ENCODE peak calls at places on chromosomes 12 and 14, in six cellular contexts. One of them, this sample, is unnamed.

GRCh38 chr12:87815738-87816137 is 213.5 kb downstream of the C12orf50 start:
- DNase-seq in GM12865: no peak
- DNase-seq in mucosa of descending colon: no peak
- DNase-seq in GM20000: no peak
- DNase-seq in glutamatergic neuron: no peak
- DNase-seq in sigmoid colon: no peak
- DNase-seq in this sample: no peak

GRCh38 chr12:80320121-80320678 is 123.8 kb upstream of the PTPRQ start:
- DNase-seq in GM12865: no peak
- DNase-seq in mucosa of descending colon: no peak
- DNase-seq in GM20000: no peak
- DNase-seq in glutamatergic neuron: no peak
- DNase-seq in sigmoid colon: no peak
- DNase-seq in this sample: no peak

GRCh38 chr14:73753887-73754880 is 40.0 kb upstream of the PNMA1 start:
- DNase-seq in GM12865: peak; percentile 87
- DNase-seq in mucosa of descending colon: peak; percentile 67
- DNase-seq in GM20000: peak; percentile 74
- DNase-seq in glutamatergic neuron: no peak
- DNase-seq in sigmoid colon: peak; percentile 83
- DNase-seq in this sample: peak; percentile 72

GRCh38 chr12:16950041-16950677 is 344.2 kb upstream of the LMO3 start:
- DNase-seq in GM12865: no peak
- DNase-seq in mucosa of descending colon: no peak
- DNase-seq in GM20000: no peak
- DNase-seq in glutamatergic neuron: peak; percentile 75
- DNase-seq in sigmoid colon: no peak
- DNase-seq in this sample: no peak

GRCh38 chr12:109923481-109924245 is 23.6 kb downstream of the TCHP start:
- DNase-seq in GM12865: no peak
- DNase-seq in mucosa of descending colon: no peak
- DNase-seq in GM20000: no peak
- DNase-seq in glutamatergic neuron: no peak
- DNase-seq in sigmoid colon: no peak
- DNase-seq in this sample: no peak

GRCh38 chr12:123748661-123749060 is 13.4 kb upstream of the DNAH10 start:
- DNase-seq in GM12865: no peak
- DNase-seq in mucosa of descending colon: no peak
- DNase-seq in GM20000: no peak
- DNase-seq in glutamatergic neuron: no peak
- DNase-seq in sigmoid colon: no peak
- DNase-seq in this sample: no peak

GRCh38 chr12:93829073-93829472 is 151.9 kb downstream of the CRADD start:
- DNase-seq in GM12865: no peak
- DNase-seq in mucosa of descending colon: no peak
- DNase-seq in GM20000: no peak
- DNase-seq in glutamatergic neuron: no peak
- DNase-seq in sigmoid colon: no peak
- DNase-seq in this sample: no peak

GRCh38 chr12:103851127-103851526 is 10.1 kb upstream of the NT5DC3 start:
- DNase-seq in GM12865: no peak
- DNase-seq in mucosa of descending colon: no peak
- DNase-seq in GM20000: no peak
- DNase-seq in glutamatergic neuron: no peak
- DNase-seq in sigmoid colon: no peak
- DNase-seq in this sample: no peak

GRCh38 chr14:59897757-59898383 is 22.1 kb upstream of the LRRC9 start:
- DNase-seq in GM12865: peak; percentile 27
- DNase-seq in mucosa of descending colon: no peak
- DNase-seq in GM20000: no peak
- DNase-seq in glutamatergic neuron: peak; percentile 43
- DNase-seq in sigmoid colon: no peak
- DNase-seq in this sample: no peak

GRCh38 chr14:100132161-100132902 is 27.1 kb downstream of the DEGS2 start:
- DNase-seq in GM12865: no peak
- DNase-seq in mucosa of descending colon: no peak
- DNase-seq in GM20000: no peak
- DNase-seq in glutamatergic neuron: no peak
- DNase-seq in sigmoid colon: no peak
- DNase-seq in this sample: no peak

GRCh38 chr14:70555890-70556289 is 21.1 kb upstream of the ADAM20 start:
- DNase-seq in GM12865: no peak
- DNase-seq in mucosa of descending colon: no peak
- DNase-seq in GM20000: no peak
- DNase-seq in glutamatergic neuron: no peak
- DNase-seq in sigmoid colon: no peak
- DNase-seq in this sample: no peak

GRCh38 chr12:56296207-56296785 is 3.8 kb downstream of the CS start:
- DNase-seq in GM12865: peak; percentile 27
- DNase-seq in mucosa of descending colon: no peak
- DNase-seq in GM20000: no peak
- DNase-seq in glutamatergic neuron: no peak
- DNase-seq in sigmoid colon: no peak
- DNase-seq in this sample: no peak

GRCh38 chr12:96882862-96883261 is 24.2 kb upstream of the NEDD1 start:
- DNase-seq in GM12865: no peak
- DNase-seq in mucosa of descending colon: no peak
- DNase-seq in GM20000: no peak
- DNase-seq in glutamatergic neuron: no peak
- DNase-seq in sigmoid colon: no peak
- DNase-seq in this sample: no peak

GRCh38 chr14:36996133-36996856 is 176.1 kb downstream of the SLC25A21 start:
- DNase-seq in GM12865: no peak
- DNase-seq in mucosa of descending colon: no peak
- DNase-seq in GM20000: no peak
- DNase-seq in glutamatergic neuron: no peak
- DNase-seq in sigmoid colon: no peak
- DNase-seq in this sample: no peak

GRCh38 chr12:4947297-4947696 is 37.6 kb downstream of the KCNA1 start:
- DNase-seq in GM12865: no peak
- DNase-seq in mucosa of descending colon: no peak
- DNase-seq in GM20000: no peak
- DNase-seq in glutamatergic neuron: no peak
- DNase-seq in sigmoid colon: no peak
- DNase-seq in this sample: no peak

GRCh38 chr12:5830121-5830520 is 114.9 kb downstream of the ANO2 start:
- DNase-seq in GM12865: no peak
- DNase-seq in mucosa of descending colon: no peak
- DNase-seq in GM20000: no peak
- DNase-seq in glutamatergic neuron: no peak
- DNase-seq in sigmoid colon: no peak
- DNase-seq in this sample: no peak

GRCh38 chr14:101706509-101707284 is 54.8 kb upstream of the PPP2R5C start:
- DNase-seq in GM12865: no peak
- DNase-seq in mucosa of descending colon: no peak
- DNase-seq in GM20000: peak; percentile 10
- DNase-seq in glutamatergic neuron: no peak
- DNase-seq in sigmoid colon: no peak
- DNase-seq in this sample: peak; percentile 33

GRCh38 chr12:53500776-53501614 is at the start of gene TARBP2:
- DNase-seq in GM12865: peak; percentile 99
- DNase-seq in mucosa of descending colon: peak; percentile 98
- DNase-seq in GM20000: peak; percentile 97
- DNase-seq in glutamatergic neuron: peak; percentile 97
- DNase-seq in sigmoid colon: peak; percentile 100
- DNase-seq in this sample: peak; percentile 96

GRCh38 chr12:65741662-65742480 is 82.4 kb upstream of the HMGA2 start:
- DNase-seq in GM12865: peak; percentile 40
- DNase-seq in mucosa of descending colon: peak; percentile 35
- DNase-seq in GM20000: peak; percentile 75
- DNase-seq in glutamatergic neuron: peak; percentile 77
- DNase-seq in sigmoid colon: no peak
- DNase-seq in this sample: peak; percentile 31

GRCh38 chr12:24845615-24846014 is 103.3 kb downstream of the BCAT1 start:
- DNase-seq in GM12865: no peak
- DNase-seq in mucosa of descending colon: no peak
- DNase-seq in GM20000: no peak
- DNase-seq in glutamatergic neuron: no peak
- DNase-seq in sigmoid colon: no peak
- DNase-seq in this sample: no peak

GRCh38 chr12:4649358-4649661 is 396 bp downstream of the NDUFA9 start:
- DNase-seq in GM12865: no peak
- DNase-seq in mucosa of descending colon: no peak
- DNase-seq in GM20000: no peak
- DNase-seq in glutamatergic neuron: no peak
- DNase-seq in sigmoid colon: no peak
- DNase-seq in this sample: no peak

GRCh38 chr12:45216297-45216982 is 545 bp downstream of the ANO6 start:
- DNase-seq in GM12865: peak; percentile 73
- DNase-seq in mucosa of descending colon: peak; percentile 67
- DNase-seq in GM20000: peak; percentile 73
- DNase-seq in glutamatergic neuron: peak; percentile 79
- DNase-seq in sigmoid colon: peak; percentile 76
- DNase-seq in this sample: peak; percentile 79

GRCh38 chr12:45214071-45214470 is 1.8 kb upstream of the ANO6 start:
- DNase-seq in GM12865: no peak
- DNase-seq in mucosa of descending colon: no peak
- DNase-seq in GM20000: no peak
- DNase-seq in glutamatergic neuron: no peak
- DNase-seq in sigmoid colon: no peak
- DNase-seq in this sample: no peak

GRCh38 chr12:45216983-45217485 is 1.1 kb downstream of the ANO6 start:
- DNase-seq in GM12865: no peak
- DNase-seq in mucosa of descending colon: no peak
- DNase-seq in GM20000: no peak
- DNase-seq in glutamatergic neuron: no peak
- DNase-seq in sigmoid colon: no peak
- DNase-seq in this sample: no peak

GRCh38 chr12:45214739-45215418 is 1.0 kb upstream of the ANO6 start:
- DNase-seq in GM12865: peak; percentile 43
- DNase-seq in mucosa of descending colon: no peak
- DNase-seq in GM20000: no peak
- DNase-seq in glutamatergic neuron: no peak
- DNase-seq in sigmoid colon: no peak
- DNase-seq in this sample: no peak

DNA sequence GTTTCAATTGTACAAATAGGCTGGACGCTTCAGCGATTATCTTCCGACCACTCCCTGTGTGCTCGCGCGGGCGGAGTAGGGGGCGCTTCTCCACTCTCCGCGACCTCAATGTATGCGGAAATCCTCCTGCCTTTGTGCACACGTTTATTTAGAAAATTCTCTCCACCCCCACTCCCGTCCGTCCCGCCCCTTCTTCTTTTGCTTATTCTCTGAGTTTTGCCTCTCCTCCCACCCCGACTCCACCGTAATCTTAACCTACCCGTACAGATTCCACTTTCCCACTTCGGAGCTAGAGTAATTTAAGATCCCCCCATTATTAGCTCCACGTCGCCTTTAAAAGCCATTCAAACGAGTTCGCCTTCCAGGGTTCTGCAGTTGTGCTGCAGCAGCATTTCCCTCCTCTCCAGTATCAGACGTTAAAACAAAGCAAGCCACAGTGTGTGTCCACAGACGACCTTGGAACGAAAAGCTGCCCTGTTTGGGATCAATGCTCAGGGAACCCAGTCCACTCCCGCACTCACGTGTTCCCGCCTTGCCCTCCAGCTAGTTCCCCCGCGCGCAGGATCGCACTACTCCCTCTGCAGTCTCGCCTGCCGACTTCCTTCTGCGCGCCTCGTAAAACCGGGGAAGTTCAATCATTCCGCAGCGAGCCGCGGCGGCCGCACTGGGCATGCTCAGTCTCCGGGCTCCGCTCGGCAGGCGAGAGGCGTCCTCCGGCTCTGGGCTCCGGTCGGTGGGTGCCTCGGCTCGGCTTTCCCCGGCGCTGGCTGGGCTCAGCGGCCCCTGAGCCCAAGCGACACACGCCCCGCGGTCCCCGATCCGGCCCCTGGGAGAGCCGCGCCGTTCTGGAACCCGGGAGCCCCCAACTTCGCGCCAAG is at the start of gene ANO6:
- DNase-seq in GM12865: peak; percentile 93
- DNase-seq in mucosa of descending colon: peak; percentile 92
- DNase-seq in GM20000: peak; percentile 84
- DNase-seq in glutamatergic neuron: peak; percentile 93
- DNase-seq in sigmoid colon: peak; percentile 96
- DNase-seq in this sample: peak; percentile 91
- TF ChIP-seq CTCF in GM12865: peak; percentile 42
- TF ChIP-seq CTCF in mucosa of descending colon: no peak
- TF ChIP-seq CTCF in GM20000: peak; percentile 46
- TF ChIP-seq CTCF in glutamatergic neuron: no peak
- TF ChIP-seq CTCF in sigmoid colon: no peak
- TF ChIP-seq CTCF in this sample: peak; percentile 53

DNA sequence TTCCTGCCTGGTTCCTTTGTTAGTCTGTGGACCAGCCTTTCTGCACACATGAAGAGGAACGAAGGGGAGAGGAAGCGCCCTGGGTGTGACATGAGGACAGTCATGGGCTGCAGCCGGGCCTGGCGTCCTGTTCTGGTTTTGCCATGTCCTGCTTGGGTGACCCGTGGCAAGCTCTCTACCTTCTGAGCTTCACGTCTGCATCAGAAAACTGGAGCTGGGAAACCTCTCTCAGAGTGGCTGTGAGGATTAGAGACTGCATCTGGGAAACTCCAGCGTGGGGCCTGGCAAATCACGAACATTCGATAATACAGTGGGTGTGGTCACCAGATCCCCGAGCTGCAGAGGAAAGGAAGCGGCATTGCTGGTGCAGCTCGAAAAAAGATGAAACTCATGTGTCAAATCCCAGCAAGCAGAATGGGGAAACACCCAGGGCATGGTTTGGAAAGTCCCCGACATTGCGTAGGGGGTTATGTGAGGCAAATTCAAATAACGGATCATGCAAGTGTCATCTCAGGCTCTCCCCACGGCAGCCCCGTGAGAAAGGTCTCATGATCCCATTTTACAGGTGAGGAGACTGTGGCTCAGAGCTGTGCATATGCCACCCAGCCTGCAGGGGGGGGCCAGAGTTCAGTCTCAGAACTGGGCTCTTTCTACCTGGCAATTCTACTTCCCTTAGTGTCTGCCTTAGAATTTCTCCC is 98.2 kb upstream of the VRK1 start:
- DNase-seq in GM12865: peak; percentile 89
- DNase-seq in mucosa of descending colon: no peak
- DNase-seq in GM20000: peak; percentile 52
- DNase-seq in glutamatergic neuron: no peak
- DNase-seq in sigmoid colon: no peak
- DNase-seq in this sample: peak; percentile 51
- TF ChIP-seq CTCF in GM12865: peak; percentile 53
- TF ChIP-seq CTCF in mucosa of descending colon: no peak
- TF ChIP-seq CTCF in GM20000: peak; percentile 38
- TF ChIP-seq CTCF in glutamatergic neuron: no peak
- TF ChIP-seq CTCF in sigmoid colon: no peak
- TF ChIP-seq CTCF in this sample: peak; percentile 72

GRCh38 chr12:131912526-131913274 is 16.4 kb upstream of the PUS1 start:
- DNase-seq in GM12865: no peak
- DNase-seq in mucosa of descending colon: no peak
- DNase-seq in GM20000: no peak
- DNase-seq in glutamatergic neuron: no peak
- DNase-seq in sigmoid colon: peak; percentile 96
- DNase-seq in this sample: peak; percentile 6
- TF ChIP-seq CTCF in GM12865: no peak
- TF ChIP-seq CTCF in mucosa of descending colon: no peak
- TF ChIP-seq CTCF in GM20000: no peak
- TF ChIP-seq CTCF in glutamatergic neuron: no peak
- TF ChIP-seq CTCF in sigmoid colon: no peak
- TF ChIP-seq CTCF in this sample: peak; percentile 10

DNA sequence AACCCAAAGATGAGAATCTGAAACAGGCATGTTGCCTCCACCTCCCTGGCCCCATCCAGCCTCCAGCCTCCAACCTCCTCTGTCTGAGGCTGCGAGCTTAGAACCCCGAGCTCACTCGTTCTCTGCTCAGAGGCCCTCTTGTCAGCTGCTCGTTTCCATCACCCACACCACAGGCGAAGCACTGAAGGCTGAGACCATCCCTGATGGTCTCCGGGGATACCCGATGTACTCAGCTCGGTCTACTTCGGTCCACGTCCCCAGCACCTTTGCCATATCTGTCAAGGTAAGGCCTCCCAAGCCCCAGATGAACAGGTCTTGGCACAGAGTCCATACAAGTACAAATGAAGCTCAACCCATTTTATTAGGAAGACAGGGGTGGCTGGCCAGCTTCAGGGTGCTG is 72.4 kb downstream of the TTC7B start:
- DNase-seq in GM12865: no peak
- DNase-seq in mucosa of descending colon: no peak
- DNase-seq in GM20000: no peak
- DNase-seq in glutamatergic neuron: no peak
- DNase-seq in sigmoid colon: no peak
- DNase-seq in this sample: no peak
- TF ChIP-seq CTCF in GM12865: no peak
- TF ChIP-seq CTCF in mucosa of descending colon: no peak
- TF ChIP-seq CTCF in GM20000: no peak
- TF ChIP-seq CTCF in glutamatergic neuron: no peak
- TF ChIP-seq CTCF in sigmoid colon: no peak
- TF ChIP-seq CTCF in this sample: no peak